ENCODE peak calls at places on chromosome 6, in nine cellular contexts. One of them, this sample, is unnamed.

GRCh38 chr6:129342243-129342642 is 367.7 kb downstream of the ARHGAP18 start:
- DNase-seq in stomach: no peak
- DNase-seq in endodermal cell: no peak
- DNase-seq in colonic mucosa: no peak
- DNase-seq in IMR-90: peak; percentile 56
- DNase-seq in body of pancreas: no peak
- DNase-seq in trophoblast cell: no peak
- DNase-seq in A549: no peak
- DNase-seq in aorta: no peak
- DNase-seq in this sample: no peak

GRCh38 chr6:138572200-138572875 is 73.0 kb upstream of the NHSL1 start:
- DNase-seq in stomach: peak; percentile 89
- DNase-seq in endodermal cell: peak; percentile 90
- DNase-seq in colonic mucosa: peak; percentile 81
- DNase-seq in IMR-90: peak; percentile 91
- DNase-seq in body of pancreas: peak; percentile 90
- DNase-seq in trophoblast cell: peak; percentile 42
- DNase-seq in A549: no peak
- DNase-seq in aorta: peak; percentile 62
- DNase-seq in this sample: no peak

GRCh38 chr6:26249709-26249958 is 115.4 kb upstream of the BTN3A2 start:
- DNase-seq in stomach: no peak
- DNase-seq in endodermal cell: no peak
- DNase-seq in colonic mucosa: peak; percentile 48
- DNase-seq in IMR-90: no peak
- DNase-seq in body of pancreas: no peak
- DNase-seq in trophoblast cell: no peak
- DNase-seq in A549: no peak
- DNase-seq in aorta: no peak
- DNase-seq in this sample: no peak

GRCh38 chr6:127547215-127547614 is 28.1 kb upstream of the MTCL3 start:
- DNase-seq in stomach: no peak
- DNase-seq in endodermal cell: peak; percentile 59
- DNase-seq in colonic mucosa: no peak
- DNase-seq in IMR-90: no peak
- DNase-seq in body of pancreas: no peak
- DNase-seq in trophoblast cell: no peak
- DNase-seq in A549: peak; percentile 9
- DNase-seq in aorta: no peak
- DNase-seq in this sample: no peak

GRCh38 chr6:108587258-108588059 is 26.7 kb downstream of the FOXO3 start:
- DNase-seq in stomach: no peak
- DNase-seq in endodermal cell: no peak
- DNase-seq in colonic mucosa: no peak
- DNase-seq in IMR-90: peak; percentile 92
- DNase-seq in body of pancreas: no peak
- DNase-seq in trophoblast cell: no peak
- DNase-seq in A549: peak; percentile 18
- DNase-seq in aorta: no peak
- DNase-seq in this sample: no peak

GRCh38 chr6:89468998-89469397 is 36.0 kb downstream of the ANKRD6 start:
- DNase-seq in stomach: no peak
- DNase-seq in endodermal cell: no peak
- DNase-seq in colonic mucosa: no peak
- DNase-seq in IMR-90: no peak
- DNase-seq in body of pancreas: no peak
- DNase-seq in trophoblast cell: no peak
- DNase-seq in A549: no peak
- DNase-seq in aorta: no peak
- DNase-seq in this sample: no peak

GRCh38 chr6:150293423-150294280 is 75.2 kb upstream of the IYD start:
- DNase-seq in stomach: no peak
- DNase-seq in endodermal cell: no peak
- DNase-seq in colonic mucosa: no peak
- DNase-seq in IMR-90: peak; percentile 74
- DNase-seq in body of pancreas: peak; percentile 6
- DNase-seq in trophoblast cell: no peak
- DNase-seq in A549: peak; percentile 26
- DNase-seq in aorta: no peak
- DNase-seq in this sample: no peak

GRCh38 chr6:13673368-13673767 is 38.3 kb downstream of the RANBP9 start:
- DNase-seq in stomach: no peak
- DNase-seq in endodermal cell: no peak
- DNase-seq in colonic mucosa: no peak
- DNase-seq in IMR-90: no peak
- DNase-seq in body of pancreas: no peak
- DNase-seq in trophoblast cell: no peak
- DNase-seq in A549: no peak
- DNase-seq in aorta: no peak
- DNase-seq in this sample: no peak

GRCh38 chr6:166830185-166830890 is 126.0 kb downstream of the RNASET2 start:
- DNase-seq in stomach: no peak
- DNase-seq in endodermal cell: no peak
- DNase-seq in colonic mucosa: no peak
- DNase-seq in IMR-90: no peak
- DNase-seq in body of pancreas: no peak
- DNase-seq in trophoblast cell: no peak
- DNase-seq in A549: no peak
- DNase-seq in aorta: no peak
- DNase-seq in this sample: no peak

GRCh38 chr6:2600363-2600762 is 150.4 kb downstream of the MYLK4 start:
- DNase-seq in stomach: no peak
- DNase-seq in endodermal cell: no peak
- DNase-seq in colonic mucosa: no peak
- DNase-seq in IMR-90: no peak
- DNase-seq in body of pancreas: no peak
- DNase-seq in trophoblast cell: no peak
- DNase-seq in A549: no peak
- DNase-seq in aorta: no peak
- DNase-seq in this sample: no peak

GRCh38 chr6:165649701-165650137 is 13.3 kb downstream of the PDE10A start:
- DNase-seq in stomach: no peak
- DNase-seq in endodermal cell: no peak
- DNase-seq in colonic mucosa: no peak
- DNase-seq in IMR-90: peak; percentile 93
- DNase-seq in body of pancreas: peak; percentile 40
- DNase-seq in trophoblast cell: no peak
- DNase-seq in A549: no peak
- DNase-seq in aorta: no peak
- DNase-seq in this sample: no peak

GRCh38 chr6:131924881-131925474 is 26.2 kb downstream of the CCN2 start:
- DNase-seq in stomach: no peak
- DNase-seq in endodermal cell: no peak
- DNase-seq in colonic mucosa: no peak
- DNase-seq in IMR-90: peak; percentile 66
- DNase-seq in body of pancreas: no peak
- DNase-seq in trophoblast cell: no peak
- DNase-seq in A549: peak; percentile 44
- DNase-seq in aorta: no peak
- DNase-seq in this sample: no peak

GRCh38 chr6:16450821-16451220 is 212.4 kb downstream of the GMPR start:
- DNase-seq in stomach: no peak
- DNase-seq in endodermal cell: no peak
- DNase-seq in colonic mucosa: no peak
- DNase-seq in IMR-90: peak; percentile 82
- DNase-seq in body of pancreas: no peak
- DNase-seq in trophoblast cell: no peak
- DNase-seq in A549: no peak
- DNase-seq in aorta: no peak
- DNase-seq in this sample: no peak

GRCh38 chr6:121055572-121056163 is 278.6 kb downstream of the TBC1D32 start:
- DNase-seq in stomach: no peak
- DNase-seq in endodermal cell: no peak
- DNase-seq in colonic mucosa: no peak
- DNase-seq in IMR-90: peak; percentile 52
- DNase-seq in body of pancreas: no peak
- DNase-seq in trophoblast cell: peak; percentile 2
- DNase-seq in A549: peak; percentile 42
- DNase-seq in aorta: no peak
- DNase-seq in this sample: peak; percentile 5

GRCh38 chr6:100228437-100229424 is 234.7 kb upstream of the MCHR2 start:
- DNase-seq in stomach: peak; percentile 75
- DNase-seq in endodermal cell: peak; percentile 95
- DNase-seq in colonic mucosa: peak; percentile 82
- DNase-seq in IMR-90: peak; percentile 71
- DNase-seq in body of pancreas: peak; percentile 65
- DNase-seq in trophoblast cell: peak; percentile 70
- DNase-seq in A549: peak; percentile 78
- DNase-seq in aorta: peak; percentile 82
- DNase-seq in this sample: no peak

GRCh38 chr6:143957679-143958274 is 50.3 kb downstream of the PLAGL1 start:
- DNase-seq in stomach: no peak
- DNase-seq in endodermal cell: no peak
- DNase-seq in colonic mucosa: no peak
- DNase-seq in IMR-90: no peak
- DNase-seq in body of pancreas: no peak
- DNase-seq in trophoblast cell: no peak
- DNase-seq in A549: no peak
- DNase-seq in aorta: no peak
- DNase-seq in this sample: no peak
- H3K4me1 ChIP-seq in stomach: no peaks in the 10 kb centered on the region
- H3K4me1 ChIP-seq in endodermal cell: peaks cover 37% of the 10 kb centered on the region
- H3K4me1 ChIP-seq in colonic mucosa: no peaks in the 10 kb centered on the region
- H3K4me1 ChIP-seq in IMR-90: peaks cover 6% of the 10 kb centered on the region
- H3K4me1 ChIP-seq in body of pancreas: no peaks in the 10 kb centered on the region
- H3K4me1 ChIP-seq in trophoblast cell: peaks cover 4% of the 10 kb centered on the region
- H3K4me1 ChIP-seq in A549: no peaks in the 10 kb centered on the region
- H3K4me1 ChIP-seq in aorta: no peaks in the 10 kb centered on the region
- H3K4me1 ChIP-seq in this sample: no peaks in the 10 kb centered on the region

DNA sequence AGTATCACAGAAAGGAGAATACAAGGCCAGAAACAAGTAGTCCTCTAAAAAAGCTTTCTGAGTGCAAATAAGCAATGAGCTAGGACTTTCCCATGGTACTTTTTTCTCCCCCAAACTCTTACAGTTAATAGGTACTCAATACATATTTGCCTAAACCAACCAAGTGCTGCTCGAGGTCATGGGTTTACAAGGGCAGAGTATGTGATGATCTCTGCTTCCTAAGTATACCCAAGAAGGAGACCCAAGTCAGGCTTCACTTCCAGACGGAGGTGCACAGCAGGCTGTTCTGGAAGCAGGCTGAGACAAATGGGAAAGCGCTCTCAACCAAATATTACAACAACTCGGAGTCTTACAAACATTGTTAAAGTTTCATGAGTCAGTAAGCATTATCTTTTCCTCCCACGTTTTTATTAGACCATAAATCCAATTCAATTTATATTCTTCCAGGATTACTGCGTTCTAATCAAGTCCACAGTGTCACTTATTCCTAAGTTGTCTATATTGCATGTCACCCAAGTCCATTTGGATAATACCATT is 8.1 kb downstream of the FYN start:
- DNase-seq in stomach: no peak
- DNase-seq in endodermal cell: no peak
- DNase-seq in colonic mucosa: no peak
- DNase-seq in IMR-90: no peak
- DNase-seq in body of pancreas: no peak
- DNase-seq in trophoblast cell: no peak
- DNase-seq in A549: no peak
- DNase-seq in aorta: no peak
- DNase-seq in this sample: no peak
- H3K4me1 ChIP-seq in stomach: peaks cover 46% of the 10 kb centered on the region
- H3K4me1 ChIP-seq in endodermal cell: no peaks in the 10 kb centered on the region
- H3K4me1 ChIP-seq in colonic mucosa: no peaks in the 10 kb centered on the region
- H3K4me1 ChIP-seq in IMR-90: no peaks in the 10 kb centered on the region
- H3K4me1 ChIP-seq in body of pancreas: peaks cover under 1% of the 10 kb centered on the region
- H3K4me1 ChIP-seq in trophoblast cell: no peaks in the 10 kb centered on the region
- H3K4me1 ChIP-seq in A549: no peaks in the 10 kb centered on the region
- H3K4me1 ChIP-seq in aorta: no peaks in the 10 kb centered on the region
- H3K4me1 ChIP-seq in this sample: no peaks in the 10 kb centered on the region

DNA sequence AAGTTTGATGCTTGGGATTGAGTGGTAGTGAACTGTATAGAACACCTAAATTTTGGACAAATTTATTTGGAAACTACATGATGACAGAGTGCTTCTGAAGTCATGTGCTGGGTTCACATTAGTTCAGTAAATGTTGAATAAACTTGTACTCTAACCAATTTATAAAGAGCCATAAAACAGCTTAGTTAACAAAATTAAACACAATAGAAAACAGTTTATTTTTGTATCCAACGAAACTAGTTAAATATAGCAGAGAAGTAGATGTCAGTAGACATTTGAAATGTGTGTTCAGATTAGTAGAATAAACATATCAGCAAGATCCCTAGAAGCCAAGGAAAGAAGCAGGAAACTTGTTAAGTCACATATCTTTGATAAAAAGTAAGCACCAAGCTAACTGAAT is 32.1 kb downstream of the SCAF8 start:
- DNase-seq in stomach: no peak
- DNase-seq in endodermal cell: no peak
- DNase-seq in colonic mucosa: no peak
- DNase-seq in IMR-90: no peak
- DNase-seq in body of pancreas: no peak
- DNase-seq in trophoblast cell: no peak
- DNase-seq in A549: no peak
- DNase-seq in aorta: no peak
- DNase-seq in this sample: no peak
- H3K4me1 ChIP-seq in stomach: peaks cover 80% of the 10 kb centered on the region
- H3K4me1 ChIP-seq in endodermal cell: peaks cover 9% of the 10 kb centered on the region
- H3K4me1 ChIP-seq in colonic mucosa: no peaks in the 10 kb centered on the region
- H3K4me1 ChIP-seq in IMR-90: peaks cover 15% of the 10 kb centered on the region
- H3K4me1 ChIP-seq in body of pancreas: peaks cover 47% of the 10 kb centered on the region
- H3K4me1 ChIP-seq in trophoblast cell: peaks cover 2% of the 10 kb centered on the region
- H3K4me1 ChIP-seq in A549: peaks cover 14% of the 10 kb centered on the region
- H3K4me1 ChIP-seq in aorta: peaks cover 4% of the 10 kb centered on the region
- H3K4me1 ChIP-seq in this sample: no peaks in the 10 kb centered on the region

DNA sequence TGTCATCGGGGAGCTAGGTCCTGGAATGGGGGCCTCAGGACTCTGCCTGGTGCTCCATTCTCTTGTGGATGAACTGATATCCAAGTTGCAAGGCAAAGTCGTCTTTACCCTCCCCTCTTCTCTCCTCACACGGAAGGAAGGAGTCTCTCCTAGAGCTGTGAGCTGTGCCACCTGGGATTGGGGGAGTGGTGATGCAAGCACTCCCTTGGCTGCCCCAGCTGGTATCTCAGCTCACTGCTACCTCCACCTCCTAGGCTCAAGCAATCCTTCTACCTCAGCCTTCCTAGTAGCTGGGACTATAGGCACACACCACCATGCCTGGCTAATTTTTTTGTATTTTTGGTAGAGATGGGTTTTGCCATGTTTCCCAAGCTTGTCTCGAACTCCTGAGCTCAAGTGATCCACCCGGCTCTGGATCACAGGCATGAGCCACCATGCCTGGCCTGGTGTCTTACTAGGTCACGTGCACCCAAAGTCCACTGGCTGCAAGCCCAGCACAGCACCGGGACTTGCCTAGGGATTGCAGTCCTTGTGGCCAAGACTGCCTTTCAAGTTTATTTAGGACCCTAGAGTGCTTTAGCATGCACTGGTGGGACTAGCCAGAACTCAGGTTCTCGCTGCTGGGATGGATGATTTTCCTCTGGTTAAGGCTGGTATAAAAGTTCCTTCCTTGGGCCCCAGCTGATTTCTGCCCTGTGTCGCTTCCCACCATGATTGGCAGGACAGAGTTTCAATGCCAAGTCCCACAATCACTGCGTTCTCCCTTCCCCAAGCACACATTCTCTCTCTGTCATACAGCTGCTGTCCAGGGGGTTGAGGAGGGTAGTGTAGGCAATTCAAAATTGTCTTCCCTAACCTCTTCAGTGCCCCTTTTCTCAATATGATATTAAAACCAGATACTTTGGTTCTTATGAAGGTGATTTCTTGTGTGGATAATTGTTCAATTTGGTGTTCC is 33.5 kb downstream of the SMAP1 start:
- DNase-seq in stomach: no peak
- DNase-seq in endodermal cell: no peak
- DNase-seq in colonic mucosa: no peak
- DNase-seq in IMR-90: no peak
- DNase-seq in body of pancreas: peak; percentile 24
- DNase-seq in trophoblast cell: no peak
- DNase-seq in A549: no peak
- DNase-seq in aorta: no peak
- DNase-seq in this sample: no peak
- H3K4me1 ChIP-seq in stomach: peaks cover 12% of the 10 kb centered on the region
- H3K4me1 ChIP-seq in endodermal cell: no peaks in the 10 kb centered on the region
- H3K4me1 ChIP-seq in colonic mucosa: no peaks in the 10 kb centered on the region
- H3K4me1 ChIP-seq in IMR-90: no peaks in the 10 kb centered on the region
- H3K4me1 ChIP-seq in body of pancreas: peaks cover 14% of the 10 kb centered on the region
- H3K4me1 ChIP-seq in trophoblast cell: no peaks in the 10 kb centered on the region
- H3K4me1 ChIP-seq in A549: no peaks in the 10 kb centered on the region
- H3K4me1 ChIP-seq in aorta: no peaks in the 10 kb centered on the region
- H3K4me1 ChIP-seq in this sample: no peaks in the 10 kb centered on the region